ENCODE peak calls at places on chromosomes 4 and X, in eight cellular contexts. R, Q, J, N, V, T, S and B are unnamed samples.

GRCh38 chrX:7139202-7140081 is 8.1 kb upstream of the STS start:
- DNase-seq in R (no peak), Q (no peak), J (no peak), N (no peak), V (no peak), T (no peak), S (peak; percentile 87), B (peak; percentile 87)

GRCh38 chrX:13009256-13009655 is 34.3 kb downstream of the TMSB4X start:
- DNase-seq in R (no peak), Q (no peak), J (no peak), N (no peak), V (peak; percentile 67), T (no peak), S (peak; percentile 68), B (no peak)

GRCh38 chrX:1323315-1323714 is 13.3 kb upstream of the IL3RA start:
- DNase-seq in R (no peak), Q (peak; percentile 58), J (peak; percentile 82), N (no peak), V (no peak), T (peak; percentile 75), S (no peak), B (no peak)

GRCh38 chr4:54231419-54232150 is 2.5 kb downstream of the PDGFRA start:
- DNase-seq in R (no peak), Q (peak; percentile 68), J (peak; percentile 92), N (peak; percentile 82), V (no peak), T (peak; percentile 22), S (peak; percentile 63), B (peak; percentile 67)

GRCh38 chr4:158376441-158376840 is 145.2 kb upstream of the RXFP1 start:
- DNase-seq in R (peak; percentile 32), Q (no peak), J (no peak), N (no peak), V (no peak), T (no peak), S (peak; percentile 26), B (no peak)

GRCh38 chrX:140132937-140133336 is 167.6 kb upstream of the CXorf66 start:
- DNase-seq in R (no peak), Q (no peak), J (no peak), N (no peak), V (no peak), T (no peak), S (peak; percentile 4), B (no peak)

GRCh38 chrX:107226766-107227165 is 20.4 kb downstream of the DNAAF6 start:
- DNase-seq in R (no peak), Q (no peak), J (no peak), N (no peak), V (no peak), T (no peak), S (no peak), B (no peak)

GRCh38 chr4:128306992-128307581 is 19.5 kb upstream of the PGRMC2 start:
- DNase-seq in R (no peak), Q (no peak), J (no peak), N (no peak), V (no peak), T (no peak), S (no peak), B (no peak)

GRCh38 chr4:115781528-115782146 is 668.2 kb upstream of the NDST4 start:
- DNase-seq in R (no peak), Q (no peak), J (no peak), N (no peak), V (no peak), T (peak; percentile 22), S (no peak), B (no peak)

GRCh38 chr4:152090543-152090942 is 329.7 kb upstream of the GATB start:
- DNase-seq in R (no peak), Q (peak; percentile 56), J (no peak), N (no peak), V (no peak), T (no peak), S (peak; percentile 46), B (peak; percentile 60)

GRCh38 chrX:148794350-148794749 is 293.9 kb downstream of the AFF2 start:
- DNase-seq in R (no peak), Q (no peak), J (no peak), N (no peak), V (no peak), T (no peak), S (no peak), B (no peak)

GRCh38 chr4:62644372-62644771 is 1444.2 kb downstream of the ADGRL3 start:
- DNase-seq in R (no peak), Q (peak; percentile 19), J (no peak), N (no peak), V (no peak), T (no peak), S (no peak), B (peak; percentile 33)

GRCh38 chrX:151694661-151695582 is at the start of gene PRRG3:
- DNase-seq in R (no peak), Q (peak; percentile 16), J (no peak), N (no peak), V (no peak), T (no peak), S (no peak), B (no peak)
- H3K4me3 ChIP-seq in R (no peak within 1 kb of the TSS), Q (no peak within 1 kb of the TSS), J (no peak within 1 kb of the TSS), N (peak within 1 kb of the TSS; percentile 36), V (no peak within 1 kb of the TSS), T (no peak within 1 kb of the TSS), S (no peak within 1 kb of the TSS), B (no peak within 1 kb of the TSS)

DNA sequence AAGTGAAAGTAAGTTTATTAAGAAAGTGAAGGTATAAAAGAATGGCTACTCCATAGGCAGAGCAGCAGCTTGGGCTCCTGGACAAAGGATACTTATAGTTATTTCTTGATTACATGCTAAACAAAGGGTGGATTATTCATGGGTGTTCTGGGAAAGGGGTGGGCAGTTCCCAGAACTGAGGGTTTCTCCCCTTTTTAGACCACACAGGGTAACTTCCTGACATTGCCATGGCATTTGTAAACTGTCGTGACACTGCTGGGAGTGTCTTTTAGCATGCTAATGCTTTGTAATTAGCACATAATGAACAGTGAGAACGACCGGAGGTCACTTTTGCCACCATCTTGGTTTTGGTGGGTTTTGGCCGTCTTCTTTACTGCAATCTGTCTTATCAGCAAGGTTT is 557.6 kb downstream of the SPRY1 start:
- DNase-seq in R (no peak), Q (no peak), J (no peak), N (no peak), V (no peak), T (no peak), S (no peak), B (no peak)
- H3K4me3 ChIP-seq in R (no peak overlapping the region), Q (no peak overlapping the region), J (no peak overlapping the region), N (no peak overlapping the region), V (no peak overlapping the region), T (no peak overlapping the region), S (no peak overlapping the region), B (no peak overlapping the region)

GRCh38 chr4:168154546-168155277 is 62.4 kb downstream of the ANXA10 start:
- DNase-seq in R (no peak), Q (no peak), J (no peak), N (no peak), V (no peak), T (no peak), S (no peak), B (no peak)

GRCh38 chr4:168150651-168151050 is 58.3 kb downstream of the ANXA10 start:
- DNase-seq in R (no peak), Q (no peak), J (no peak), N (no peak), V (no peak), T (no peak), S (no peak), B (peak; percentile 32)

GRCh38 chr4:168152837-168153500 is 60.6 kb downstream of the ANXA10 start:
- DNase-seq in R (no peak), Q (no peak), J (peak; percentile 56), N (no peak), V (no peak), T (no peak), S (no peak), B (no peak)

GRCh38 chr4:168151313-168151712 is 59.0 kb downstream of the ANXA10 start:
- DNase-seq in R (no peak), Q (no peak), J (no peak), N (no peak), V (no peak), T (no peak), S (no peak), B (no peak)

GRCh38 chr4:168153596-168154440 is 61.5 kb downstream of the ANXA10 start:
- DNase-seq in R (peak; percentile 44), Q (peak; percentile 87), J (peak; percentile 81), N (peak; percentile 84), V (peak; percentile 86), T (peak; percentile 15), S (peak; percentile 82), B (peak; percentile 92)
- H3K4me3 ChIP-seq in R (no peak overlapping the region), Q (peak overlapping the region; percentile 5), J (no peak overlapping the region), N (peak overlapping the region; percentile 51), V (peak overlapping the region; percentile 29), T (peak overlapping the region; percentile 22), S (peak overlapping the region; percentile 2), B (peak overlapping the region; percentile 26)

DNA sequence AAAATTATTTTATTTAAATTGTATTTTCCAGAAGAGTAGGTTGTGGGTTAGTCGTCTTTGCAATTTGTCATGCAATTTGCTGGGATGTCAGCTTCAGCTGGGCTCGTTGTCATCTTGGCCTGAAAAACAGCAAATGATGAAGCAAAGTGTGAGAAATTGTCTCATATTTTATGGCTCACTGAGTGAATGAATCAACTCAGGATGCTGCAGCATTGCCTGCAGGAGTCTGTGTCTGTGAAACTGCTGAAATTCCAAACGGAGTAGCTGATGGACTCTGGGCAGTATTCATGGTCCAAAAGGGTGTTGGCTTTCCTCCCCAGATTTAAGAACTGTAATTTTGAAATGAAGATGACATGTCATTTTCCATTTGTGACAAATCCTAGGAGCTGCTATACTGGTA is 37.2 kb downstream of the CXCL8 start:
- DNase-seq in R (peak; percentile 1), Q (no peak), J (no peak), N (no peak), V (no peak), T (no peak), S (peak; percentile 27), B (peak; percentile 51)
- H3K4me3 ChIP-seq in R (no peak overlapping the region), Q (no peak overlapping the region), J (no peak overlapping the region), N (no peak overlapping the region), V (no peak overlapping the region), T (no peak overlapping the region), S (no peak overlapping the region), B (no peak overlapping the region)

DNA sequence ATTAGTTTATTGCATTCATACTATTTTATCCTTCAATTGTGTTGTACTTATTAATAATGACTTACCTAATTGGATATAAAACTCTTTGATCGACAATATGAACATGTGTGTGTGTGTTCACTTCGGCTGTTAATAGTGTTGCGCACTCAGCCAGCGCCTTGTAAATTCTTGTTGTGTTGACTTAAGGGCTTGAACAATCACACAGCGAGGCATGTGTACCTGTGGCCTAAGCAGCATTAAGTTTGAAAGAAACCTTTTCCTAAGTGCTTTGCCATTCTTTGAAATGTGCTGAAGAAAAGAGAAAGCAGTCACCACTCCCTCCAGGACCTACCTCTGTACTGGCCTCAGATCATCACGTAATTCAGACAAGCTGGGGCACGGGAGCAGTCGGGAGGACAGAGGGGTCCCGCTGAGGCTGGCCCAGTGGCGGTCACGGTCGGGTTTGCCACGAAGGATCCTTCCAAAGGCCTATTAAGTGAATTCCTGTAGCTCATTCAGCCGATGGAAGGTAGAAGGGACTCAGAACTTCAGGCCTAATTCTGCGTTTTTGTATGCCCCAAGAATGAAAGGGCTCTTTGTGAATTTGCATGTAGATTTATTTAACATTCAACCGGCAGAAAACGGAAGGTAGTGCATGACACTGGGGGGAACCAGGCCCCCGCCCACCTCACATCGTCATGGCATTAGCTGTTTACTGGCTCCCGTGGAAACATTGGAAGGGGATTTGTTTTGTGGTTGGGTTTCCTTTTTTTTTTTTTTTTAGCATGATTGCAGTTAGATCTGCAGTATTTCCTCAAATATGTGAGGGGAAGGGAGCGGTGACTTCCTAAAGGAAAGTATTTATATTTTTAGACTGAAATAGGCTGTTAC is 106.3 kb downstream of the TRAPPC11 start:
- DNase-seq in R (no peak), Q (peak; percentile 38), J (no peak), N (peak; percentile 54), V (no peak), T (no peak), S (no peak), B (no peak)
- H3K4me3 ChIP-seq in R (no peak overlapping the region), Q (no peak overlapping the region), J (no peak overlapping the region), N (peak overlapping the region; percentile 27), V (peak overlapping the region; percentile 11), T (no peak overlapping the region), S (no peak overlapping the region), B (no peak overlapping the region)